ENCODE peak calls at places on chromosomes 11 and 22, in five cellular contexts. S is EL; T is HCT116; L is activated naive CD8-positive, alpha-beta T cell treated with anti-CD3 and anti-CD28 coated beads, Interleukin-2, amount 50 U/mL, for 16 hours; V is tibial nerve. P is an unnamed sample.

GRCh38 chr11:406796-407650 is 7.8 kb downstream of the SIGIRR start:
- DNase-seq in S (peak; percentile 84), T (peak; percentile 69), L (peak; percentile 81), V (peak; percentile 50), P (peak; percentile 94)

GRCh38 chr11:39741066-39741465 is 1718.4 kb downstream of the LRRC4C start:
- DNase-seq in S (no peak), T (no peak), L (no peak), V (no peak), P (no peak)

GRCh38 chr22:36467946-36468345 is 13.5 kb downstream of the TXN2 start:
- DNase-seq in S (peak; percentile 98), T (peak; percentile 58), L (no peak), V (no peak), P (peak; percentile 85)

GRCh38 chr11:9138612-9139579 is 47.5 kb upstream of the SCUBE2 start:
- DNase-seq in S (peak; percentile 92), T (peak; percentile 75), L (no peak), V (no peak), P (peak; percentile 66)

GRCh38 chr22:40603088-40603605 is 33.4 kb downstream of the MRTFA start:
- DNase-seq in S (peak; percentile 74), T (no peak), L (no peak), V (no peak), P (peak; percentile 24)

GRCh38 chr11:47373876-47374820 is 4.2 kb downstream of the SPI1 start:
- DNase-seq in S (peak; percentile 71), T (peak; percentile 60), L (peak; percentile 61), V (peak; percentile 71), P (peak; percentile 89)

GRCh38 chr22:24235315-24235714 is 9.6 kb downstream of the GGT5 start:
- DNase-seq in S (no peak), T (no peak), L (no peak), V (no peak), P (no peak)

GRCh38 chr22:32080904-32081303 is 37.8 kb downstream of the SLC5A1 start:
- DNase-seq in S (peak; percentile 49), T (peak; percentile 59), L (no peak), V (no peak), P (peak; percentile 52)

GRCh38 chr11:1297576-1298473 is 11.6 kb downstream of the TOLLIP start:
- DNase-seq in S (no peak), T (no peak), L (no peak), V (no peak), P (no peak)

GRCh38 chr11:122177238-122177637 is 61.2 kb upstream of the BLID start:
- DNase-seq in S (no peak), T (no peak), L (no peak), V (no peak), P (no peak)

GRCh38 chr11:121881806-121882205 is 234.2 kb downstream of the BLID start:
- DNase-seq in S (peak; percentile 75), T (no peak), L (no peak), V (no peak), P (peak; percentile 39)

GRCh38 chr11:31160504-31161422 is 208.8 kb downstream of the DCDC1 start:
- DNase-seq in S (no peak), T (peak; percentile 18), L (no peak), V (no peak), P (no peak)

GRCh38 chr11:123170929-123171328 is 24.1 kb downstream of the CLMP start:
- DNase-seq in S (no peak), T (no peak), L (no peak), V (no peak), P (no peak)

GRCh38 chr11:67463680-67464410 is 5.2 kb downstream of the TMEM134 start:
- DNase-seq in S (no peak), T (peak; percentile 73), L (no peak), V (peak; percentile 60), P (no peak)

GRCh38 chr11:93330446-93330984 is at the start of gene DEUP1:
- DNase-seq in S (peak; percentile 6), T (no peak), L (no peak), V (no peak), P (peak; percentile 20)

GRCh38 chr11:75576445-75577049 is 14.5 kb downstream of the SERPINH1 start:
- DNase-seq in S (peak; percentile 77), T (no peak), L (no peak), V (peak; percentile 35), P (peak; percentile 61)

GRCh38 chr11:1327064-1327460 is 17.6 kb upstream of the TOLLIP start:
- DNase-seq in S (no peak), T (no peak), L (no peak), V (no peak), P (no peak)

GRCh38 chr11:72274435-72274834 is 30.5 kb upstream of the PHOX2A start:
- DNase-seq in S (no peak), T (no peak), L (no peak), V (no peak), P (no peak)

GRCh38 chr11:34997872-34998548 is 81.6 kb downstream of the PDHX start:
- DNase-seq in S (peak; percentile 37), T (no peak), L (no peak), V (no peak), P (no peak)

GRCh38 chr11:29260939-29261705 is 755.7 kb downstream of the KCNA4 start:
- DNase-seq in S (peak; percentile 67), T (peak; percentile 76), L (no peak), V (no peak), P (no peak)

GRCh38 chr11:2522636-2523255 is 77.9 kb downstream of the KCNQ1 start:
- DNase-seq in S (no peak), T (no peak), L (no peak), V (peak; percentile 8), P (no peak)